ENCODE peak calls at places on chromosomes 2 and 18, in four cellular contexts. M, Z, Y and O are unnamed samples.

GRCh38 chr2:55966431-55967118 is 43.0 kb upstream of the EFEMP1 start:
- DNase-seq in Z (no peak), Y (no peak), M (no peak), O (no peak)

GRCh38 chr2:171712051-171712450 is 24.8 kb downstream of the DYNC1I2 start:
- DNase-seq in M (peak; percentile 42), Y (no peak), Z (no peak), O (no peak)

GRCh38 chr2:207090389-207090788 is 75.4 kb downstream of the KLF7 start:
- DNase-seq in Y (no peak), Z (no peak), M (no peak), O (no peak)

GRCh38 chr2:69464575-69464974 is 27.3 kb upstream of the NFU1 start:
- DNase-seq in Y (no peak), Z (no peak), M (peak; percentile 12), O (no peak)

GRCh38 chr2:72011791-72012190 is 135.9 kb downstream of the CYP26B1 start:
- DNase-seq in Z (no peak), M (no peak), Y (no peak), O (no peak)

GRCh38 chr2:156513219-156513618 is 77.0 kb downstream of the GPD2 start:
- DNase-seq in Y (no peak), Z (no peak), M (no peak), O (no peak)

GRCh38 chr2:11537951-11538350 is 4.1 kb downstream of the GREB1 start:
- DNase-seq in M (no peak), Z (no peak), Y (no peak), O (no peak)

GRCh38 chr2:127081826-127082633 is 24.9 kb downstream of the BIN1 start:
- DNase-seq in Y (peak; percentile 59), Z (peak; percentile 79), M (no peak), O (no peak)

GRCh38 chr2:88540346-88540745 is 86.9 kb downstream of the EIF2AK3 start:
- DNase-seq in Y (no peak), Z (no peak), M (no peak), O (no peak)

GRCh38 chr18:23207191-23207955 is 72.1 kb downstream of the CABLES1 start:
- DNase-seq in Z (no peak), Y (no peak), M (no peak), O (no peak)

GRCh38 chr2:100283724-100284501 is 38.4 kb downstream of the LONRF2 start:
- DNase-seq in Y (no peak), Z (no peak), M (no peak), O (no peak)

GRCh38 chr18:76491436-76491800 is 3.6 kb downstream of the ZNF516 start:
- DNase-seq in Z (peak; percentile 77), Y (peak; percentile 59), M (no peak), O (peak; percentile 90)

GRCh38 chr2:239375278-239376061 is 25.4 kb downstream of the HDAC4 start:
- DNase-seq in Z (no peak), M (no peak), Y (no peak), O (no peak)
- TF ChIP-seq CTCF in Z (no peak), M (no peak), Y (no peak), O (no peak)

GRCh38 chr2:34734662-34735061 is 1135.6 kb upstream of the FAM98A start:
- DNase-seq in Y (no peak), M (no peak), Z (no peak), O (no peak)

GRCh38 chr2:34736482-34736881 is 1137.4 kb upstream of the FAM98A start:
- DNase-seq in Y (no peak), M (no peak), Z (no peak), O (no peak)

GRCh38 chr2:34734042-34734441 is 1134.9 kb upstream of the FAM98A start:
- DNase-seq in Z (no peak), Y (no peak), M (no peak), O (no peak)

GRCh38 chr2:34738691-34739090 is 1139.6 kb upstream of the FAM98A start:
- DNase-seq in Y (no peak), M (no peak), Z (no peak), O (no peak)
- TF ChIP-seq CTCF in Y (no peak), M (no peak), Z (no peak), O (peak; percentile 19)

GRCh38 chr2:65706376-65706775 is 274.0 kb upstream of the SPRED2 start:
- DNase-seq in Y (no peak), Z (no peak), M (no peak), O (no peak)

GRCh38 chr2:65710356-65710755 is 278.0 kb upstream of the SPRED2 start:
- DNase-seq in Y (no peak), Z (no peak), M (no peak), O (no peak)

GRCh38 chr2:65711863-65712262 is 279.5 kb upstream of the SPRED2 start:
- DNase-seq in Z (no peak), Y (no peak), M (no peak), O (no peak)

GRCh38 chr2:65708129-65708528 is 275.7 kb upstream of the SPRED2 start:
- DNase-seq in Z (no peak), M (no peak), Y (no peak), O (no peak)

GRCh38 chr2:65710779-65711295 is 278.4 kb upstream of the SPRED2 start:
- DNase-seq in Y (no peak), M (no peak), Z (no peak), O (no peak)
- TF ChIP-seq CTCF in Y (no peak), M (peak; percentile 12), Z (no peak), O (peak; percentile 43)

GRCh38 chr2:37168217-37168981 is 11.6 kb upstream of the EIF2AK2 start:
- DNase-seq in Y (no peak), Z (no peak), M (no peak), O (peak; percentile 39)
- TF ChIP-seq CTCF in Y (no peak), Z (peak; percentile 83), M (peak; percentile 71), O (peak; percentile 77)

GRCh38 chr2:218618102-218618860 is 10.6 kb downstream of the PLCD4 start:
- DNase-seq in M (no peak), Z (no peak), Y (no peak), O (no peak)
- TF ChIP-seq CTCF in M (no peak), Z (no peak), Y (no peak), O (peak; percentile 16)

GRCh38 chr2:85181093-85181685 is 48.0 kb downstream of the TCF7L1 start:
- DNase-seq in Y (no peak), Z (no peak), M (no peak), O (no peak)
- TF ChIP-seq CTCF in Y (no peak), Z (no peak), M (no peak), O (no peak)

GRCh38 chr2:231764752-231765151 is 16.3 kb downstream of the PDE6D start:
- DNase-seq in M (no peak), Z (no peak), Y (no peak), O (no peak)

GRCh38 chr2:231764124-231764523 is 17.0 kb downstream of the PDE6D start:
- DNase-seq in Z (no peak), Y (no peak), M (no peak), O (no peak)

GRCh38 chr2:231765496-231765929 is 15.6 kb downstream of the PDE6D start:
- DNase-seq in Z (no peak), M (no peak), Y (no peak), O (no peak)

DNA sequence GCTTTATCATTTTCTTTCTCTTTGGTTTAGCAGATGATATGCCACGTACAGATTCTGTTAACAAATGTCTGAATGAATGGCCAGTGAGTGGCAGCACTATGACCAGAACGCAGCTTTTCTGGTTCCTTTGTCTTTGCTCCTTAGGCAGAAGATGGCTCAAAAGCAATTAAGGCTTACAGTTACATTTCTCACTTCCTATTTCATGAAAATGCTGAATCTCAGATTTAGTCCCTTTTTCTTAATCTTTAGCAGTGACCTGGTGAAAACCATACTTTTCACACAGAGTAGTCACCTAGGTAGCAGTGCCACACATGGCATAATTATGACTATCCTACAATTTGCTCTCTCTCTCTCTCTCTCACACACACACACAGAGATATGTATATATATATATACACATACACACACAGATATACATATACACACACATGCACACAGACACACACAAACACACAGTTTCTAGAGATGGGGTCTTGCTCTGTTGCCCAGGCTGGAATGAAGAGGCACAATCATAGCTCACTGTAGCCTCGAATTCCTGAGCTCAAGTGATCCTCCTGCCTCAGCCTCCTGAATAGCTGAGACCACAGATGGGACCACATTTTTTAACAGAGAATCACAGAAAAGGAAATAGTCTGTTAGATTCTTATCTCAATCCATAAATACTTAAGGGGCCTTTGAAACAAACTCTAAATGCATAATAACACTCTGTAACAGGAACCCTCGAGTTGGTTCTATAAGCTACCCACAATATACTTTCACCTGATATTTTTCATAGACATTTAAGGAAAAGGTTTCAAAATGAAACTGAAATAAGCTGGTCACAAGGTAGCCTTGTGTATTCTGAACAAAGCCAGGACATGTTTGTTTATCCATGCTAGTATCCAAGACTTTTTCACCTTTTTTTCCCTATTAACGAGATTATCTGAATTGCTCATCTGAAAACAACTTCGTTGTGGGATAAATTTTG is 11.6 kb downstream of the PDE6D start:
- DNase-seq in M (no peak), Y (no peak), Z (no peak), O (no peak)
- TF ChIP-seq CTCF in M (no peak), Y (no peak), Z (no peak), O (no peak)

GRCh38 chr2:19301706-19302105 is 56.7 kb downstream of the OSR1 start:
- DNase-seq in M (no peak), Y (no peak), Z (no peak), O (no peak)

GRCh38 chr2:19299522-19299921 is 58.9 kb downstream of the OSR1 start:
- DNase-seq in M (no peak), Y (no peak), Z (no peak), O (no peak)

GRCh38 chr2:19295998-19296502 is 62.4 kb downstream of the OSR1 start:
- DNase-seq in Z (no peak), M (no peak), Y (no peak), O (no peak)

GRCh38 chr2:19300961-19301360 is 57.5 kb downstream of the OSR1 start:
- DNase-seq in Z (no peak), M (no peak), Y (no peak), O (no peak)

GRCh38 chr2:19299032-19299431 is 59.4 kb downstream of the OSR1 start:
- DNase-seq in M (no peak), Z (no peak), Y (no peak), O (no peak)
- TF ChIP-seq CTCF in M (no peak), Z (no peak), Y (no peak), O (no peak)